ENCODE peak calls at places on chromosomes 13 and 19, in five cellular contexts. B is A549; G is EL; N is NCI-H1092 treated with DMSO at 0.1 percent for 48 hours; M is stimulated activated CD4-positive, alpha-beta T cell treated with anti-CD3 and anti-CD28 coated beads, Interleukin-15, amount 100 ng/mL, for 24 hours. U is an unnamed sample.

GRCh38 chr13:29758591-29759114 is 91.8 kb downstream of the UBL3 start:
- DNase-seq in B (no peak), G (peak), N (no peak), M (peak), U (no peak)

GRCh38 chr19:29587518-29587986 is 18.5 kb upstream of the POP4 start:
- DNase-seq in M (peak), N (no peak), G (peak), B (no peak), U (no peak)

GRCh38 chr13:50691682-50692263 is 151.7 kb downstream of the DLEU7 start:
- DNase-seq in N (no peak), B (no peak), G (peak), M (no peak), U (no peak)

GRCh38 chr13:75368167-75368566 is 113.8 kb downstream of the TBC1D4 start:
- DNase-seq in N (no peak), B (no peak), G (peak), M (no peak), U (no peak)

GRCh38 chr19:18160792-18161690 is 8.1 kb downstream of the PIK3R2 start:
- DNase-seq in G (peak), B (peak), N (peak), M (peak), U (peak)

GRCh38 chr19:15769586-15769985 is 17.9 kb upstream of the OR10H5 start:
- DNase-seq in N (no peak), B (no peak), M (no peak), G (no peak), U (no peak)

GRCh38 chr19:5691930-5692784 is 2.1 kb downstream of the RPL36 start:
- DNase-seq in B (no peak), G (peak), N (no peak), M (peak), U (no peak)

GRCh38 chr19:2613507-2614295 is 88.8 kb downstream of the GNG7 start:
- DNase-seq in B (no peak), G (peak), N (no peak), M (peak), U (peak)

GRCh38 chr19:43754312-43754561 is 525 bp downstream of the SMG9 start:
- DNase-seq in N (no peak), M (no peak), G (no peak), B (no peak), U (no peak)

GRCh38 chr19:4473708-4474503 is 1.8 kb downstream of the HDGFL2 start:
- DNase-seq in B (no peak), M (no peak), G (peak), N (no peak), U (no peak)

GRCh38 chr13:101739382-101740178 is 287.1 kb downstream of the ITGBL1 start:
- DNase-seq in B (no peak), N (no peak), M (no peak), G (no peak), U (no peak)

GRCh38 chr19:20072936-20073335 is 4.9 kb upstream of the ZNF90 start:
- DNase-seq in N (no peak), B (no peak), G (no peak), M (no peak), U (no peak)

GRCh38 chr19:1406496-1406817 is 929 bp upstream of the DAZAP1 start:
- DNase-seq in M (no peak), B (no peak), N (no peak), G (no peak), U (no peak)

GRCh38 chr13:114131581-114132418 is 623 bp downstream of the RASA3 start:
- DNase-seq in G (peak), M (peak), N (peak), B (peak), U (no peak)

GRCh38 chr13:37944476-37945442 is 75.2 kb upstream of the TRPC4 start:
- DNase-seq in G (no peak), M (no peak), N (no peak), B (no peak), U (no peak)

GRCh38 chr19:36257512-36257876 is 42.6 kb downstream of the ZNF146 start:
- DNase-seq in N (peak), B (no peak), G (no peak), M (no peak), U (no peak)

GRCh38 chr13:51524312-51524711 is 60.0 kb upstream of the WDFY2 start:
- DNase-seq in B (no peak), N (no peak), G (peak), M (no peak), U (no peak)

GRCh38 chr19:51480590-51480989 is 2.3 kb downstream of the CEACAM18 start:
- DNase-seq in G (peak), B (no peak), N (no peak), M (peak), U (peak)

GRCh38 chr13:78601124-78601885 is 2.0 kb downstream of the POU4F1 start:
- DNase-seq in N (no peak), G (no peak), B (no peak), M (peak), U (no peak)

GRCh38 chr19:29432677-29433076 is 93.1 kb upstream of the VSTM2B start:
- DNase-seq in B (no peak), G (no peak), M (no peak), N (no peak), U (no peak)

GRCh38 chr13:101454767-101455166 is 2.3 kb downstream of the ITGBL1 start:
- DNase-seq in M (no peak), B (no peak), N (no peak), G (peak), U (no peak)

GRCh38 chr13:51814071-51814470 is 10.1 kb upstream of the DHRS12 start:
- DNase-seq in B (no peak), N (no peak), M (no peak), G (no peak), U (no peak)

GRCh38 chr19:52889931-52890330 is 7.5 kb downstream of the ZNF320 start:
- DNase-seq in N (no peak), B (no peak), G (no peak), M (no peak), U (no peak)

GRCh38 chr13:25778302-25778701 is 273.5 kb downstream of the SHISA2 start:
- DNase-seq in N (no peak), B (no peak), G (no peak), M (no peak), U (no peak)